ENCODE peak calls at places on chromosomes 12 and 14, in seven cellular contexts. N is Panc1, J is left ventricle myocardium inferior, K is PC-9, Z is GM12878, E is stomach, Q is colonic mucosa. R is an unnamed sample. For H3K4me1, the result is how much of the 10 kb centered on the place peaks cover.

GRCh38 chr14:105283028-105283427 is 17.8 kb downstream of the BRF1 start:
- DNase-seq in N (no peak), J (no peak), K (no peak), Z (no peak), E (no peak), Q (no peak), R (no peak)

GRCh38 chr14:47772652-47773051 is 97.2 kb upstream of the MDGA2 start:
- DNase-seq in N (no peak), J (no peak), K (no peak), Z (no peak), E (no peak), Q (no peak), R (no peak)

GRCh38 chr14:52060080-52060479 is 8.8 kb downstream of the NID2 start:
- DNase-seq in N (no peak), J (no peak), K (no peak), Z (no peak), E (no peak), Q (no peak), R (no peak)

GRCh38 chr12:27052742-27053141 is 29.6 kb downstream of the C12orf71 start:
- DNase-seq in N (no peak), J (no peak), K (no peak), Z (no peak), E (no peak), Q (no peak), R (no peak)

GRCh38 chr12:91140660-91141045 is 29.4 kb upstream of the LUM start:
- DNase-seq in N (no peak), J (no peak), K (no peak), Z (no peak), E (no peak), Q (no peak), R (no peak)

GRCh38 chr12:64824500-64825142 is at the start of gene TBC1D30:
- DNase-seq in N (no peak), J (no peak), K (peak), Z (no peak), E (no peak), Q (no peak), R (no peak)

GRCh38 chr14:69554500-69554899 is 20.2 kb downstream of the CCDC177 start:
- DNase-seq in N (no peak), J (no peak), K (no peak), Z (no peak), E (no peak), Q (no peak), R (no peak)

GRCh38 chr12:116087962-116088361 is 189.5 kb downstream of the MED13L start:
- DNase-seq in N (no peak), J (no peak), K (no peak), Z (no peak), E (no peak), Q (no peak), R (no peak)

GRCh38 chr12:111201036-111201435 is 167.9 kb downstream of the PHETA1 start:
- DNase-seq in N (no peak), J (no peak), K (no peak), Z (no peak), E (no peak), Q (no peak), R (no peak)

GRCh38 chr12:66092559-66093269 is 37.8 kb downstream of the LLPH start:
- DNase-seq in N (no peak), J (no peak), K (no peak), Z (no peak), E (no peak), Q (no peak), R (peak)

GRCh38 chr12:72075401-72075800 is 136.8 kb downstream of the TPH2 start:
- DNase-seq in N (no peak), J (no peak), K (no peak), Z (no peak), E (no peak), Q (no peak), R (no peak)

GRCh38 chr14:20460458-20461229 is 590 bp downstream of the PIP4P1 start:
- DNase-seq in N (no peak), J (no peak), K (peak), Z (peak), E (peak), Q (peak), R (peak)

GRCh38 chr12:105409881-105410471 is 79.5 kb downstream of the C12orf75 start:
- DNase-seq in N (no peak), J (peak), K (no peak), Z (no peak), E (peak), Q (peak), R (no peak)

DNA sequence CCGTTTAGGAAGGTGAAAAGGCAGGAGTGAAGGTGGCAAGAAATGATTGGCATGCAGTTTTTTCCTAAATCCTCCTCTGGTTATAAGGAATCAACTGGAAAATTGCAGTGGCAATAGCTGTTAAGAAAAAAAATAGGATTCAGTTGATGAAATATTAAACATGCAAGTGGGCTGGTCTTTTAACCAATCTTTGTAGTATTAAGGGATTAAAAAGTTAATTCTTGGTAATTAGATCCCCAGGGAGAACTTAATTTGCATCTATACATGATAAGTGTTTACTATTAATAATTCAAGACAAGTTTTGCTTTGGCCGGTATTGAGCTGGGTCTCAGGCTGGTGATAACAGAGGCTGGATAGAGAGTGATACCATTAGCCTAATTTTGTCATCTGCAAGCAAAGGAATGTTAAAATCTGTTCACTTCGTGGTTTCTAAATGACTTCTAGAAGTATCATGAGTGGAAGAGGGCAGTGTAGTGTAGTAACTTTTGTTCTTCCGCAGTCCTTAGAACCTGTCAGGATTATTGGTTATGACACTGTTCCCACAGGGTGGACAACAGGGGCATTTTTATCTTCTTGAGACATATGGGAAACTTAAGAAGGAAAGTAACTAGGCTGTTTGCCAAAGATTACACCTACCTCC is 118.5 kb downstream of the PRKCH start:
- DNase-seq in N (no peak), J (no peak), K (no peak), Z (no peak), E (no peak), Q (no peak), R (no peak)
- H3K27ac ChIP-seq in N (no peak), J (peak), K (peak), Z (peak), E (no peak), Q (no peak), R (no peak)

GRCh38 chr12:114092981-114093380 is 126.9 kb upstream of the RBM19 start:
- DNase-seq in N (no peak), J (no peak), K (no peak), Z (no peak), E (no peak), Q (no peak), R (no peak)

DNA sequence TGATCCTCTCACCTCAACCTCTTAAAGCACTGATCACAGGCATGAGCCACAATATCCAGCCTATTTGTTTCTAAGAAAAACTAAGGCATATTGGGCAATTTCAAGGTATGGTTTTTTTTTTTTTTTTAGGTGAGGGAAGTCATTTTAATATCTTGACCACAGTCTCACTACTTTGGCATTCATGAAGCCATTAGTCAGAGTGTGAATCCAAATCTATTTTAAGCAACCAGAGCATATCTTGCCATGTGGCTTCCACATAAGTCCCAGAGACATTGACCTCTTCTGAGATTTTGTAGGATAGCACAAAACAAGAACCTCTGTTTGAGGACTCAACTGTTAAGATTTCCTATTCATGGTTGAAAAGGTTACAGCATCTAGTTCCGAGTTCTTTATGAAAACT is 130.3 kb upstream of the RBM19 start:
- DNase-seq in N (no peak), J (no peak), K (no peak), Z (no peak), E (no peak), Q (no peak), R (peak)
- H3K4me1 ChIP-seq in N (under half), J (under half), K (under half), Z (under half), E (under half), Q (under half), R (under half)

GRCh38 chr12:117968084-117968789 is 553 bp downstream of the KSR2 start:
- DNase-seq in N (no peak), J (no peak), K (no peak), Z (no peak), E (no peak), Q (no peak), R (no peak)
- H3K27ac ChIP-seq in N (no peak), J (no peak), K (peak), Z (no peak), E (peak), Q (peak), R (no peak)

DNA sequence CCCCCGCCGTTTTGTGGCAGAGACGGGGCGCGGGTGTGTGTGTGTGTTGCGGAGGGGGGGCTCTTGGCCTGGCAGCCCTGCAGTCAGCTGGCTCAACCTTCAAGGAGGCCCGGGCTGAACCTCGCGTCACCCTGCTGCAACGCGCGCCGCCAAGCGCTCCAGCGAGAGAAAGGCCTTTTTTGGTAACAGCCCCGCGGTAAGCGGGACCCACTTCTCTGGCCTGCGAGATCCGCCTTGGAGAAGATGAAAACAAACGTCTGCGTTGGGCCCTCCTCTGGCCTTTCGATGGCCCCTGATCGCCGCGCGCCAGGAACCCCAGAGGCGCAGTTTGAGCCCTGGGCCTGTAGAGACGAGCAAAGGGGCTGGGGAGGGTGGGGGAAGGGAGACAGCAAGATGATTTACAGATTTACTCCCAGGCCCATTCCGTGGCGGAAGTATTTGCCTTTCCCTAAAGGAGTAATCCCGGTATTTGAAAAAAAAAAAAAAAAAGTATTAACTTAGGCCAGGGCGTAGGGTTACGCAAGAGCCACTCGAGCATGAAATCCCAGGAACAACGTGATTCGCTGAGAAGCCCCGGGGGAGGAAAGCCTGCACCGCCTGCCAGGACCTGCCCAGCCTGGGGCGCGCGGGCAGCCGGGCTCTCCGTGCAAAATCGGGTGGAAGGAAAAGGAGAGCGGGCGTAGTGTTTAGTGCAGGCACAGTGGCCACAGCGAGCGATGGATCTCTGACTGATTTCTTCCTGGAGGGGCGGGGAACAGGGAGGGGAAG is 4.5 kb upstream of the IRF2BPL start:
- DNase-seq in N (no peak), J (peak), K (peak), Z (no peak), E (peak), Q (peak), R (peak)
- H3K4me1 ChIP-seq in N (half or more), J (half or more), K (half or more), Z (half or more), E (half or more), Q (under half), R (under half)

GRCh38 chr12:122789637-122790036 is 15.3 kb downstream of the CCDC62 start:
- DNase-seq in N (no peak), J (no peak), K (no peak), Z (no peak), E (no peak), Q (no peak), R (no peak)

GRCh38 chr12:122788387-122788786 is 14.0 kb downstream of the CCDC62 start:
- DNase-seq in N (no peak), J (no peak), K (no peak), Z (no peak), E (no peak), Q (no peak), R (no peak)

GRCh38 chr12:122790393-122791075 is 16.2 kb downstream of the CCDC62 start:
- DNase-seq in N (no peak), J (no peak), K (no peak), Z (no peak), E (no peak), Q (no peak), R (peak)

GRCh38 chr12:122785503-122785902 is 11.1 kb downstream of the CCDC62 start:
- DNase-seq in N (no peak), J (no peak), K (no peak), Z (no peak), E (no peak), Q (no peak), R (no peak)
- H3K27ac ChIP-seq in N (no peak), J (no peak), K (no peak), Z (no peak), E (no peak), Q (no peak), R (no peak)

GRCh38 chr12:52183971-52184370 is 7.8 kb downstream of the KRT80 start:
- DNase-seq in N (no peak), J (no peak), K (no peak), Z (no peak), E (no peak), Q (no peak), R (no peak)
- H3K4me1 ChIP-seq in N (half or more), J (half or more), K (under half), Z (under half), E (under half), Q (under half), R (under half)

GRCh38 chr12:81798294-81798693 is 39.1 kb upstream of the PPFIA2 start:
- DNase-seq in N (no peak), J (no peak), K (no peak), Z (no peak), E (no peak), Q (no peak), R (no peak)

GRCh38 chr12:81797100-81797499 is 38.0 kb upstream of the PPFIA2 start:
- DNase-seq in N (no peak), J (no peak), K (no peak), Z (no peak), E (no peak), Q (no peak), R (no peak)

GRCh38 chr12:81800298-81801148 is 41.4 kb upstream of the PPFIA2 start:
- DNase-seq in N (no peak), J (no peak), K (no peak), Z (no peak), E (no peak), Q (no peak), R (peak)
- H3K27ac ChIP-seq in N (no peak), J (no peak), K (no peak), Z (no peak), E (no peak), Q (no peak), R (no peak)

GRCh38 chr14:95895720-95896119 is 19.1 kb downstream of the TUNAR start:
- DNase-seq in N (no peak), J (no peak), K (no peak), Z (no peak), E (peak), Q (no peak), R (no peak)

GRCh38 chr14:95892142-95892541 is 15.5 kb downstream of the TUNAR start:
- DNase-seq in N (no peak), J (no peak), K (no peak), Z (no peak), E (no peak), Q (no peak), R (no peak)

GRCh38 chr14:95887351-95887750 is 10.7 kb downstream of the TUNAR start:
- DNase-seq in N (no peak), J (no peak), K (no peak), Z (no peak), E (no peak), Q (no peak), R (no peak)

GRCh38 chr14:95889236-95889979 is 12.8 kb downstream of the TUNAR start:
- DNase-seq in N (no peak), J (no peak), K (no peak), Z (peak), E (no peak), Q (no peak), R (no peak)

GRCh38 chr14:95891742-95892141 is 15.1 kb downstream of the TUNAR start:
- DNase-seq in N (peak), J (no peak), K (no peak), Z (no peak), E (no peak), Q (no peak), R (peak)
- H3K4me1 ChIP-seq in N (under half), J (under half), K (under half), Z (under half), E (under half), Q (under half), R (under half)

GRCh38 chr12:131765961-131766360 is 55.1 kb downstream of the SFSWAP start:
- DNase-seq in N (no peak), J (no peak), K (no peak), Z (no peak), E (no peak), Q (no peak), R (no peak)
- H3K27ac ChIP-seq in N (no peak), J (no peak), K (no peak), Z (no peak), E (no peak), Q (no peak), R (no peak)

DNA sequence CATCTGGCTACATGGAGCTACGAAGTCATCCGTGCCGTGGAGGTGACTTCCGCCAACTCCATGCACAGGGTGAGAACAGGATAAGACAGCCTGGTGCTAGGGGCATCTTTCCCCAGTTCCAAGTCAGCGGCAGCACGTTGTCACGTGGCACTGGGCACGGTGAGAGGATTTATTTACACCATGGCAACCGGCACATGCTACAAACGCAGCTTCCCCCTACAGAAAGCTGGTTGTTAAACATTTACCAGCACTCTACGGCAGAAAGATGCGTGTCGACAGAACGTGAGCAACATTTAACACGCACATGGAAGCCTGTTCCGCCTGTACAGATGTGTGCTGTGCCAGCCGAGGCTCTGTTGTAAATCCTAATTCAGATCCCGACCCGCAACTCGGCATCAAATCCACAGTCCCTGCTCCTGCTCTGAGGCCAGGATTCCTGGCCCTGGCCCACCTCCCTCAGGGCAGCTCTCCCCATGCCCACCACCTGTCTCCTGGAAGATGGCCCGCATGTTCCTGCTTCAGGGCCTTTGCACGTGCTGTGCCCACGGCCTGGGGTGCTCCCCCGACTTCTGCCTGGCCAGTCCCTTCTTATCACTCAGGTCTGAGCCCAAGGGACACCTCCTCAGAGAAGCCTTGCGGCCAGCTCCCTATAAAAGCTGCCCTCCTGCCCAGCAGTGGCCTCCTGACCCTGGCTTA is 114.1 kb downstream of the RFLNA start:
- DNase-seq in N (no peak), J (no peak), K (no peak), Z (no peak), E (peak), Q (peak), R (no peak)
- H3K4me1 ChIP-seq in N (under half), J (half or more), K (under half), Z (under half), E (half or more), Q (under half), R (under half)

R was measured in foreskin keratinocyte.